ENCODE peak calls at places on chromosomes 16 and 17, in seven cellular contexts. One of them, this sample, is unnamed.
A peak's percentile ranks its signal among the peaks of the same experiment; 100 is the strongest.

GRCh38 chr16:84659656-84660300 is 11.5 kb downstream of the KLHL36 start:
- DNase-seq in RWPE2: no peak
- DNase-seq in left ventricle myocardium inferior: no peak
- DNase-seq in osteoblast: no peak
- DNase-seq in left lung: no peak
- DNase-seq in stomach: no peak
- DNase-seq in brain microvascular endothelial cell: no peak
- DNase-seq in this sample: no peak

GRCh38 chr16:85570735-85571562 is 42.2 kb upstream of the GSE1 start:
- DNase-seq in osteoblast: no peak
- DNase-seq in left lung: peak; percentile 81
- DNase-seq in left ventricle myocardium inferior: peak; percentile 57
- DNase-seq in brain microvascular endothelial cell: no peak
- DNase-seq in stomach: peak; percentile 49
- DNase-seq in RWPE2: no peak
- DNase-seq in this sample: no peak

GRCh38 chr16:48223490-48223889 is 20.6 kb upstream of the LONP2 start:
- DNase-seq in left lung: no peak
- DNase-seq in left ventricle myocardium inferior: no peak
- DNase-seq in brain microvascular endothelial cell: no peak
- DNase-seq in RWPE2: no peak
- DNase-seq in osteoblast: no peak
- DNase-seq in stomach: no peak
- DNase-seq in this sample: no peak

GRCh38 chr16:3123986-3124886 is 10.6 kb upstream of the ZNF213 start:
- DNase-seq in left ventricle myocardium inferior: peak; percentile 97
- DNase-seq in brain microvascular endothelial cell: peak; percentile 94
- DNase-seq in RWPE2: peak; percentile 95
- DNase-seq in osteoblast: peak; percentile 99
- DNase-seq in stomach: peak; percentile 98
- DNase-seq in left lung: peak; percentile 97
- DNase-seq in this sample: peak; percentile 96

GRCh38 chr16:86252596-86252995 is 257.7 kb upstream of the FOXF1 start:
- DNase-seq in osteoblast: no peak
- DNase-seq in left lung: no peak
- DNase-seq in brain microvascular endothelial cell: no peak
- DNase-seq in left ventricle myocardium inferior: no peak
- DNase-seq in RWPE2: no peak
- DNase-seq in stomach: no peak
- DNase-seq in this sample: peak; percentile 65

GRCh38 chr16:12078405-12079245 is 102.1 kb downstream of the SNX29 start:
- DNase-seq in stomach: no peak
- DNase-seq in left ventricle myocardium inferior: no peak
- DNase-seq in brain microvascular endothelial cell: no peak
- DNase-seq in RWPE2: no peak
- DNase-seq in left lung: no peak
- DNase-seq in osteoblast: no peak
- DNase-seq in this sample: no peak

GRCh38 chr17:58308985-58309917 is 19.3 kb downstream of the TSPOAP1 start:
- DNase-seq in brain microvascular endothelial cell: no peak
- DNase-seq in osteoblast: peak; percentile 71
- DNase-seq in RWPE2: no peak
- DNase-seq in left ventricle myocardium inferior: no peak
- DNase-seq in stomach: peak; percentile 17
- DNase-seq in left lung: no peak
- DNase-seq in this sample: no peak

GRCh38 chr16:22397459-22397858 is 23.0 kb upstream of the CDR2 start:
- DNase-seq in RWPE2: no peak
- DNase-seq in osteoblast: peak; percentile 85
- DNase-seq in stomach: no peak
- DNase-seq in brain microvascular endothelial cell: peak; percentile 89
- DNase-seq in left lung: no peak
- DNase-seq in left ventricle myocardium inferior: no peak
- DNase-seq in this sample: peak; percentile 97

GRCh38 chr17:57609125-57609877 is 135.8 kb downstream of the CCDC182 start:
- DNase-seq in left lung: no peak
- DNase-seq in brain microvascular endothelial cell: no peak
- DNase-seq in osteoblast: peak; percentile 31
- DNase-seq in left ventricle myocardium inferior: no peak
- DNase-seq in RWPE2: no peak
- DNase-seq in stomach: no peak
- DNase-seq in this sample: no peak

GRCh38 chr17:45277216-45277849 is 15.4 kb upstream of the SPATA32 start:
- DNase-seq in left lung: peak; percentile 92
- DNase-seq in stomach: peak; percentile 99
- DNase-seq in brain microvascular endothelial cell: peak; percentile 89
- DNase-seq in left ventricle myocardium inferior: peak; percentile 94
- DNase-seq in RWPE2: peak; percentile 86
- DNase-seq in osteoblast: peak; percentile 94
- DNase-seq in this sample: peak; percentile 95

GRCh38 chr17:36148559-36149295 is 27.7 kb downstream of the TBC1D3B start:
- DNase-seq in brain microvascular endothelial cell: peak; percentile 56
- DNase-seq in osteoblast: peak; percentile 75
- DNase-seq in left ventricle myocardium inferior: peak; percentile 65
- DNase-seq in RWPE2: no peak
- DNase-seq in left lung: peak; percentile 65
- DNase-seq in stomach: peak; percentile 70
- DNase-seq in this sample: peak; percentile 74

GRCh38 chr16:64791756-64792155 is 330.1 kb downstream of the CDH11 start:
- DNase-seq in brain microvascular endothelial cell: no peak
- DNase-seq in osteoblast: no peak
- DNase-seq in stomach: no peak
- DNase-seq in RWPE2: no peak
- DNase-seq in left ventricle myocardium inferior: no peak
- DNase-seq in left lung: no peak
- DNase-seq in this sample: no peak

GRCh38 chr17:7858487-7858832 is 657 bp downstream of the CYB5D1 start:
- DNase-seq in stomach: no peak
- DNase-seq in RWPE2: no peak
- DNase-seq in brain microvascular endothelial cell: peak; percentile 29
- DNase-seq in osteoblast: peak; percentile 95
- DNase-seq in left lung: peak; percentile 44
- DNase-seq in left ventricle myocardium inferior: peak; percentile 44
- DNase-seq in this sample: peak; percentile 62

GRCh38 chr17:15039366-15039765 is 225.8 kb downstream of the PMP22 start:
- DNase-seq in left lung: no peak
- DNase-seq in left ventricle myocardium inferior: no peak
- DNase-seq in stomach: no peak
- DNase-seq in brain microvascular endothelial cell: no peak
- DNase-seq in osteoblast: no peak
- DNase-seq in RWPE2: no peak
- DNase-seq in this sample: no peak

GRCh38 chr17:45307290-45308015 is 9.4 kb downstream of the MAP3K14 start:
- DNase-seq in left ventricle myocardium inferior: no peak
- DNase-seq in RWPE2: no peak
- DNase-seq in brain microvascular endothelial cell: peak; percentile 77
- DNase-seq in osteoblast: peak; percentile 80
- DNase-seq in left lung: no peak
- DNase-seq in stomach: no peak
- DNase-seq in this sample: peak; percentile 95

GRCh38 chr16:86387461-86388440 is 122.6 kb upstream of the FOXF1 start:
- DNase-seq in osteoblast: peak; percentile 92
- DNase-seq in left ventricle myocardium inferior: no peak
- DNase-seq in brain microvascular endothelial cell: peak; percentile 98
- DNase-seq in RWPE2: no peak
- DNase-seq in left lung: no peak
- DNase-seq in stomach: no peak
- DNase-seq in this sample: peak; percentile 96

GRCh38 chr17:62965649-62966425 is at the start of gene TANC2:
- DNase-seq in RWPE2: peak; percentile 70
- DNase-seq in left ventricle myocardium inferior: peak; percentile 78
- DNase-seq in left lung: peak; percentile 89
- DNase-seq in brain microvascular endothelial cell: peak; percentile 76
- DNase-seq in stomach: peak; percentile 78
- DNase-seq in osteoblast: peak; percentile 97
- DNase-seq in this sample: peak; percentile 87

GRCh38 chr17:75845933-75846700 is 1.9 kb upstream of the UNC13D start:
- DNase-seq in RWPE2: no peak
- DNase-seq in left ventricle myocardium inferior: no peak
- DNase-seq in brain microvascular endothelial cell: no peak
- DNase-seq in osteoblast: peak; percentile 29
- DNase-seq in left lung: no peak
- DNase-seq in stomach: no peak
- DNase-seq in this sample: no peak

GRCh38 chr17:74211141-74211928 is 2.0 kb upstream of the TTYH2 start:
- DNase-seq in brain microvascular endothelial cell: no peak
- DNase-seq in left ventricle myocardium inferior: no peak
- DNase-seq in RWPE2: no peak
- DNase-seq in stomach: no peak
- DNase-seq in left lung: no peak
- DNase-seq in osteoblast: no peak
- DNase-seq in this sample: peak; percentile 51

GRCh38 chr17:5422505-5422904 is 2.5 kb downstream of the RPAIN start:
- DNase-seq in osteoblast: peak; percentile 90
- DNase-seq in left ventricle myocardium inferior: no peak
- DNase-seq in brain microvascular endothelial cell: peak; percentile 67
- DNase-seq in RWPE2: no peak
- DNase-seq in left lung: no peak
- DNase-seq in stomach: no peak
- DNase-seq in this sample: no peak

GRCh38 chr16:62058412-62058811 is 22.2 kb upstream of the CDH8 start:
- DNase-seq in osteoblast: no peak
- DNase-seq in RWPE2: no peak
- DNase-seq in stomach: no peak
- DNase-seq in brain microvascular endothelial cell: no peak
- DNase-seq in left lung: no peak
- DNase-seq in left ventricle myocardium inferior: no peak
- DNase-seq in this sample: no peak

GRCh38 chr17:66952031-66952524 is 12.4 kb upstream of the CACNG4 start:
- DNase-seq in osteoblast: peak; percentile 96
- DNase-seq in left ventricle myocardium inferior: no peak
- DNase-seq in brain microvascular endothelial cell: peak; percentile 80
- DNase-seq in RWPE2: peak; percentile 96
- DNase-seq in stomach: peak; percentile 71
- DNase-seq in left lung: peak; percentile 58
- DNase-seq in this sample: peak; percentile 63
- H3K4me3 ChIP-seq in osteoblast: no peak overlapping the region
- H3K4me3 ChIP-seq in left ventricle myocardium inferior: no peak overlapping the region
- H3K4me3 ChIP-seq in brain microvascular endothelial cell: no peak overlapping the region
- H3K4me3 ChIP-seq in RWPE2: no peak overlapping the region
- H3K4me3 ChIP-seq in stomach: no peak overlapping the region
- H3K4me3 ChIP-seq in left lung: no peak overlapping the region
- H3K4me3 ChIP-seq in this sample: no peak overlapping the region

GRCh38 chr16:66847533-66848057 is 3.4 kb downstream of the CA7 start:
- DNase-seq in osteoblast: peak; percentile 49
- DNase-seq in left lung: no peak
- DNase-seq in RWPE2: peak; percentile 8
- DNase-seq in left ventricle myocardium inferior: no peak
- DNase-seq in brain microvascular endothelial cell: no peak
- DNase-seq in stomach: no peak
- DNase-seq in this sample: no peak
- H3K27me3 ChIP-seq in osteoblast: peaks cover 51% of the 10 kb centered on the region
- H3K27me3 ChIP-seq in left lung: peaks cover 23% of the 10 kb centered on the region
- H3K27me3 ChIP-seq in RWPE2: peaks cover 30% of the 10 kb centered on the region
- H3K27me3 ChIP-seq in left ventricle myocardium inferior: peaks cover 62% of the 10 kb centered on the region
- H3K27me3 ChIP-seq in brain microvascular endothelial cell: peaks cover 34% of the 10 kb centered on the region
- H3K27me3 ChIP-seq in stomach: peaks cover 71% of the 10 kb centered on the region
- H3K27me3 ChIP-seq in this sample: peaks cover 55% of the 10 kb centered on the region

DNA sequence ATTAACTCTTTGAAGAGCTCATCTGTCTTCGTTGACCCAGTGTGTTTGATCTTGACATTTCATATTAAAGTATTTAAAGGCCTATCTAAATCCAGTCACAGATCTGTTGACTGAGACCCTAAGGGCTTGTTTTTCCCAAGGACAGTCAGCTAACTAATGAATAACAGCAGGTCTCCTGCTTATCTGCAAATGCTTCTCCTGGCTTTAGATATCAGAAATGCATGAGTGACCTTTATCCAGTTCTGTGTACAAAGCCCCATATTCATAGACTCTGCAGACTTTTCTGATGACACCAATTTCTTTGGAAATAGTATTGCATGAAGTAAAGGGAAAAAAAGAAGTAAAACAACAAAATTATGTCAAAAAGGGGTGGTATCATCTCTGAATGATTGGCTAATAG is 70.3 kb downstream of the YPEL2 start:
- DNase-seq in RWPE2: no peak
- DNase-seq in left ventricle myocardium inferior: no peak
- DNase-seq in brain microvascular endothelial cell: no peak
- DNase-seq in osteoblast: no peak
- DNase-seq in left lung: no peak
- DNase-seq in stomach: no peak
- DNase-seq in this sample: no peak
- H3K27ac ChIP-seq in RWPE2: no peak overlapping the region
- H3K27ac ChIP-seq in left ventricle myocardium inferior: peak overlapping the region; percentile 74
- H3K27ac ChIP-seq in brain microvascular endothelial cell: no peak overlapping the region
- H3K27ac ChIP-seq in osteoblast: no peak overlapping the region
- H3K27ac ChIP-seq in left lung: no peak overlapping the region
- H3K27ac ChIP-seq in stomach: no peak overlapping the region
- H3K27ac ChIP-seq in this sample: peak overlapping the region; percentile 83

GRCh38 chr16:89243664-89244063 is 26.2 kb downstream of the ZNF778 start:
- DNase-seq in left ventricle myocardium inferior: no peak
- DNase-seq in osteoblast: no peak
- DNase-seq in brain microvascular endothelial cell: no peak
- DNase-seq in left lung: no peak
- DNase-seq in stomach: no peak
- DNase-seq in RWPE2: no peak
- DNase-seq in this sample: no peak

GRCh38 chr16:89244754-89245153 is 27.3 kb downstream of the ZNF778 start:
- DNase-seq in left ventricle myocardium inferior: no peak
- DNase-seq in brain microvascular endothelial cell: no peak
- DNase-seq in osteoblast: no peak
- DNase-seq in left lung: peak; percentile 85
- DNase-seq in stomach: no peak
- DNase-seq in RWPE2: no peak
- DNase-seq in this sample: no peak

GRCh38 chr16:89246383-89246902 is 28.9 kb downstream of the ZNF778 start:
- DNase-seq in stomach: no peak
- DNase-seq in RWPE2: no peak
- DNase-seq in brain microvascular endothelial cell: no peak
- DNase-seq in left ventricle myocardium inferior: no peak
- DNase-seq in osteoblast: no peak
- DNase-seq in left lung: no peak
- DNase-seq in this sample: no peak

GRCh38 chr16:89246903-89247733 is 29.6 kb downstream of the ZNF778 start:
- DNase-seq in left ventricle myocardium inferior: peak; percentile 85
- DNase-seq in left lung: peak; percentile 92
- DNase-seq in RWPE2: peak; percentile 93
- DNase-seq in osteoblast: peak; percentile 100
- DNase-seq in stomach: peak; percentile 94
- DNase-seq in brain microvascular endothelial cell: peak; percentile 55
- DNase-seq in this sample: peak; percentile 95

DNA sequence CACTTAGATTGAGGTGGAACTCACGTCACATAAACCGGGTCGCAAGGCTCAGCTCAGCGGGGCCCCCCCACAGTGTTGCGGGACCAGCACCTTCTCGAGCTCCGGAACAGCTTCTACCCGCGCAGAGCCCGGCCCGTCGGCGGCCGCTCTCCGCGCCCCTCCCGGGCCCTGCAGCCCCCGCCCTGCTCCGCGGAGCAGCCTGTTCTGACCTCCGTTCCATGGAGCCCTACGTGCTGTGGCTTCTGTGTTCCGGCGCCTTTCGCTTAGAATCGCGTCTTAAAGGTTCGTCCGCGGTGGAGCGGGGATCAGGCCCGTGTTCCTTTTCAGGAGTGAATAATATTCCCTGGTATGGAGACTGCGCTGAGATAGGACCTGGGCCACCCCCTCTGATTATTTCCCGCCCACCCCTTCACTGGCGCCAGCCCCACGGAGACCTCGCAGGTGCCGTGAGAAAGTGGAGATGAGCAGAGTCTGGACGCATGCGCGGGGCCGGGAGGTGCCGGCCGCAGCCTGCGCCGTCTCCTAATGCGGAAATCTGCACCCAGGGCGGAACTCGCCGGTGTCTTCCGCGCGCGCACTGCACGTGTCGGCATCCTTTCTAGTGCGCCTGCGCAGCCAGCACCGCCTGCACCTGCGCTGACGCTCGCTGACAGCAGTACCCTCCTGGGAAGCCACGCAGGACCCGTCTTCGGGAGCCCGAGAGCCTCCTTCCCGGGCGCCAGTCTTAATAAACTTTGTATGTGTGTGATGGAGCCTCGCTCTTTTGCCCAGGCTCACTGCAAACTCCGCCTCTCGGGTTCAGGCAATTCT is 30.9 kb downstream of the ZNF778 start:
- DNase-seq in left lung: no peak
- DNase-seq in RWPE2: no peak
- DNase-seq in left ventricle myocardium inferior: no peak
- DNase-seq in stomach: no peak
- DNase-seq in brain microvascular endothelial cell: no peak
- DNase-seq in osteoblast: peak; percentile 62
- DNase-seq in this sample: no peak
- H3K4me3 ChIP-seq in left lung: peak overlapping the region; percentile 28
- H3K4me3 ChIP-seq in RWPE2: peak overlapping the region; percentile 83
- H3K4me3 ChIP-seq in left ventricle myocardium inferior: peak overlapping the region; percentile 70
- H3K4me3 ChIP-seq in stomach: peak overlapping the region; percentile 45
- H3K4me3 ChIP-seq in brain microvascular endothelial cell: no peak overlapping the region
- H3K4me3 ChIP-seq in osteoblast: peak overlapping the region; percentile 67
- H3K4me3 ChIP-seq in this sample: peak overlapping the region; percentile 58